ENCODE peak calls at places on chromosomes 5 and 9, in seven cellular contexts. U, F, P, S, O, G and L are unnamed samples.
A peak's percentile ranks its signal among the peaks of the same experiment; 100 is the strongest.

GRCh38 chr5:174272671-174273070 is 227.2 kb downstream of the NSG2 start:
- DNase-seq in S (no peak), F (no peak), O (no peak), G (no peak), U (no peak), P (no peak), L (no peak)

GRCh38 chr5:1975898-1976765 is 93.4 kb upstream of the IRX4 start:
- DNase-seq in P (no peak), U (no peak), O (no peak), F (no peak), G (no peak), S (no peak), L (no peak)

GRCh38 chr5:110807174-110807573 is 68.4 kb downstream of the SLC25A46 start:
- DNase-seq in F (peak; percentile 19), G (no peak), O (no peak), S (no peak), P (no peak), U (no peak), L (no peak)

GRCh38 chr9:33148367-33149019 is 18.6 kb downstream of the B4GALT1 start:
- DNase-seq in F (no peak), P (peak; percentile 9), U (no peak), O (no peak), S (no peak), G (no peak), L (no peak)

GRCh38 chr5:441996-442334 is 1.0 kb upstream of the EXOC3 start:
- DNase-seq in G (no peak), F (no peak), U (no peak), S (peak; percentile 10), P (no peak), O (no peak), L (no peak)

GRCh38 chr5:174159327-174160247 is 114.1 kb downstream of the NSG2 start:
- DNase-seq in G (no peak), F (no peak), P (no peak), S (no peak), O (no peak), U (no peak), L (no peak)

GRCh38 chr9:121599186-121599871 is 52.1 kb upstream of the DAB2IP start:
- DNase-seq in G (peak; percentile 96), P (peak; percentile 27), S (peak; percentile 94), O (peak; percentile 93), F (peak; percentile 57), U (peak; percentile 92), L (peak; percentile 52)

GRCh38 chr9:126376311-126376902 is 49.8 kb downstream of the MVB12B start:
- DNase-seq in S (no peak), F (no peak), O (no peak), U (no peak), G (no peak), P (peak; percentile 83), L (peak; percentile 60)

GRCh38 chr9:38036359-38037084 is 32.5 kb downstream of the SHB start:
- DNase-seq in O (no peak), P (peak; percentile 70), F (no peak), G (no peak), S (no peak), U (no peak), L (no peak)

GRCh38 chr5:83530186-83530585 is 58.6 kb downstream of the VCAN start:
- DNase-seq in S (no peak), P (no peak), O (no peak), F (no peak), U (no peak), G (no peak), L (no peak)

GRCh38 chr9:20478780-20479179 is 143.5 kb downstream of the MLLT3 start:
- DNase-seq in P (no peak), G (no peak), O (no peak), U (no peak), S (no peak), F (no peak), L (no peak)

GRCh38 chr9:79390077-79390673 is 181.6 kb upstream of the TLE4 start:
- DNase-seq in G (no peak), S (no peak), P (no peak), F (no peak), O (no peak), U (no peak), L (no peak)

GRCh38 chr5:93582677-93583524 is at the start of gene NR2F1:
- DNase-seq in F (peak; percentile 55), O (no peak), G (peak; percentile 93), P (peak; percentile 82), S (peak; percentile 61), U (peak; percentile 47), L (peak; percentile 81)

GRCh38 chr5:91797581-91797980 is 414.5 kb upstream of the ARRDC3 start:
- DNase-seq in O (no peak), U (no peak), G (peak; percentile 56), S (no peak), F (no peak), P (no peak), L (no peak)

GRCh38 chr9:119366909-119367690 is 2.1 kb downstream of the BRINP1 start:
- DNase-seq in O (no peak), S (no peak), G (no peak), P (no peak), F (peak; percentile 30), U (no peak), L (no peak)

DNA sequence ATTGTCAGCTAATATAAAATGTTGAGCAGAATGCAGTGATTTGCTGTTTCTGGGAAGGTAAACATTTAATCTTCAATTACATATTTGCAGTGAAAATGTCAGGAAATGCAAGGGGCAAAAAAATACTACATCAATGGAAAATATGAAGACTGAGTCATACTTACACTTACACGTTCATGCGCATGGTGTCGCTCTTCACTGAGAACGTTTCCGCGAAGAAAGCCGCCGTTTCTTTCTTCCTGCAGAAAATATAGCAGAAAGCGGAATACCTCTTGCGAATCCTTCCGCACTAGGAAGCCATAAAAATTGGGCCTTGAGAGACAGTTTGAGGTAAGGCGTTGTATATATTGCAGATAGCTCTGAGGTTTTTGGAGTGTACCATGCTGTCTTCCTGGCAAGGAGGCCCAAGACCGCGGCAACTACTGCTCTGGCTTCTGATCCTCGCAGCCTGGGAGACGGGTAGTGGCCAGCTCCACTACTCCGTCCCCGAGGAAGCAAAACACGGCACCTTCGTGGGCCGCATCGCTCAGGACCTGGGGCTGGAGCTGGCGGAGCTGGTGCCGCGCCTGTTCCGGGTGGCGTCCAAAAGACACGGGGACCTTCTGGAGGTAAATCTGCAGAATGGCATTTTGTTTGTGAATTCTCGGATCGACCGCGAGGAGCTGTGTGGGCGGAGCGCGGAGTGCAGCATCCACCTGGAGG is at the start of gene PCDHA13:
- DNase-seq in P (peak; percentile 71), U (no peak), S (no peak), F (no peak), O (no peak), G (peak; percentile 66), L (no peak)
- TF ChIP-seq CTCF in P (no peak), U (no peak), S (peak; percentile 37), F (no peak), O (no peak), G (peak; percentile 67), L (no peak)

DNA sequence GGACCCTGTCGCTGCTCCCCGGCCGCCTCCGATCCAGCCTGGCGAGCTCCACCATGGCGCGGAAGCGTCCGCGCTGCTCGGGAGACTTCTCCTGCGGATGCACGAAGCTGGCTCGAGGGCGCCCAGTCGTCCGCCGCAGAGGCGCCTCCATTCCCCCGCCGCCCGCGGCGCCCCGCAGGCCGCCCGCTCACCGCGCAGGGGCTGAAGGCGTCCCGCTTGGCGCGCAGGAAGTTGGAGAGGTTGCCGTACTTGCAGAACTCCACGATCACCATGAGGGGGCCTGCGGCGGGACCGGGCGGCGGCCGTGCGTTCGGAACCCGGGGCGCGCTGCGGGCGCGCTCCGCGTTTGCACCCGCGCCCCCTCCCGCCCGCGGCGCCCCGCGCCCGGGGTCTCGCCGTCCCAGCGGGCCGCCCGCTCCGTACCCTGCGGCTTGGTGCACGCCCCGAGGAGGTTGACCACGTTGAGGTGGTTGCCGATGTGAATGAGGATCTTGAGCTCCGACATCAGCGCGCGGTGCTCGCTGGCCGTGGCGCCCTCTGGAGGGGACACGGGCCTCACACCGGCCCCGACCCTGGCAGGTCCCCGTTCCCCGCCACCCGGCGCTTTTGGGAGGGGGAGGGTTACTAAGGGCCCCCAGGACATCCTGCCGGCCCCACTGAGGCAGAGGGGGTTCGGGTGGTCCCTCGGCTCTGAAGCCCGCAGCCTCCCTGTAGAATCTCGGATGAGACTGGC is 27.7 kb upstream of the SCGB3A1 start:
- DNase-seq in P (peak; percentile 63), G (peak; percentile 83), F (peak; percentile 79), O (no peak), U (no peak), S (peak; percentile 76), L (peak; percentile 65)
- TF ChIP-seq CTCF in P (peak; percentile 8), G (peak; percentile 78), F (peak; percentile 57), O (no peak), U (no peak), S (peak; percentile 36), L (peak; percentile 69)

GRCh38 chr5:156435101-156435500 is 108.1 kb downstream of the SGCD start:
- DNase-seq in P (no peak), O (no peak), F (no peak), U (no peak), G (no peak), S (no peak), L (no peak)
- TF ChIP-seq CTCF in P (no peak), O (no peak), F (no peak), U (no peak), G (no peak), S (no peak), L (no peak)

DNA sequence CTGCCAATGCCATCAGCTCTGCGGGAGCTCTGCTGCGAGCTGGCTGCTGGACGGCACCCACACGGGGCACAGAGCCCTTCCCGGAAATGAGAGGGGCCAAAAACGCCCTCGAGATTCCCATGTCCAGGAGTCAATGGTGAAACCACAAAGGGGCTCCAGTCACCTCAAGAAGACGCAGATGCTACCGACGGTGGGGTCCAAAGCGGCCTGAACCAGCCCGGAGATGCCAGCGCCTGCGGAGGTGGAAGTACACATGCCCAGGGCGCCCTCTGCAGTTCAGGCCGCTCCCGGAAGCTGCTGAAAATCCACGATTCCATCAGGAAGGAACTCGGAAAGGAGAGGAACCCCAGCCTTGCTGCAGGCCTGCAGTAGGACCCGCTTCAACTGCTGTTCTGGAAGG is 82.4 kb upstream of the SELENOP start:
- DNase-seq in G (peak; percentile 93), P (peak; percentile 59), S (peak; percentile 88), F (peak; percentile 47), O (no peak), U (no peak), L (no peak)
- TF ChIP-seq CTCF in G (peak; percentile 82), P (no peak), S (peak; percentile 39), F (no peak), O (no peak), U (no peak), L (peak; percentile 21)

DNA sequence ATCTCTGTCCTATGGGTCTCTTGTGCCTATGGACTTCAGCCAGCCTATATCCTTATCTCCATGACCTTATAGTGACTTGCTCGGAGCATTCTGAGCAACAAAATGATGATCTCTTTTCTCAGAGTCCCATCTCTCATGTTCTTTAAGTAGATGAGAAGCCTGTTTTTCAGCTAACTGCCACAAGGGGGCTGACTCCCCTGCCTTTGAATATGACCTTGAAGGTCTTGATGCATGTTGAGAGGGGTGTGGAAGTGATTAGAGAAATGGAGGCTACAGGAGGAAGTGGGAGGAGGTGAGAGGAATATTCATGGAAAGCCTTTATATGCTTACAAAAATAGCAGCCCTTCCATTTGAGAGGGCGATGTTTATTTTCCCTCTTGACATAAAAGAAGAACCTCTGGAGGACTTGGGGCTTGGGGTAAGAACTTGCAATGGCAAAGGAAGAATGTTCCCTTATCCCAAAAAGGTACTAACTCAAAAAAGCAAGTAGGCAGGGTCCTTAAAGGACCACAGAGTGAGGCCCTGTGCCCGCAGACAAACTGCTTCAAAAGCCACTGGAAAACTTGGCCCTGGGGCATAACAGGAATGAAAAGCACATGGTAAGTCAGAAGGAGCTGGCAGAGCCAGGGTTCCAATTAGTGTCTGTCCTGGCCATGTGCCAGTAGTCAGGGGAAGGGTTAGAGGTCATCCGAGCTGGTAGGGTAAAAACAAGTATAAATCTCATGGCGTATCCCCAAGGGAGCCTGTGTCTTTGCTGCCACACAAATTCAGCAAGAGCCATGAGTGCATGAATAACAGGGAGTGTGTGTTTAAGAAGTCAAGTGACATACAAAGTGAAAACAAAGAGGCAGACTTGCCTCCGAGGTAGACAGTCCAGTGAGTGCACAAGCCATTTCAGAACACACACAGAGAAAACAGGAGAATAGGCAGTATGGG is 39.1 kb downstream of the FGD3 start:
- DNase-seq in U (no peak), P (peak; percentile 78), G (peak; percentile 71), O (no peak), S (no peak), F (no peak), L (no peak)
- TF ChIP-seq CTCF in U (peak; percentile 34), P (peak; percentile 23), G (peak; percentile 72), O (peak; percentile 60), S (peak; percentile 35), F (peak; percentile 54), L (peak; percentile 59)